ENCODE peak calls at places on chromosomes 5 and 9, in nine cellular contexts. One of them, this sample, is unnamed.

GRCh38 chr5:113176734-113177133 is 200.1 kb downstream of the DCP2 start:
- DNase-seq in stimulated activated CD4-positive, alpha-beta T cell treated with anti-CD3 and anti-CD28 coated beads, Interleukin-15, amount 100 ng/mL, for 1 hour: no peak
- DNase-seq in activated naive CD8-positive, alpha-beta T cell treated with anti-CD3 and anti-CD28 coated beads, Interleukin-2, amount 10 ng/mL, durations not matched to agents 7 days and 5 days: no peak
- DNase-seq in occipital lobe: no peak
- DNase-seq in tibial nerve: no peak
- DNase-seq in HL-60: no peak
- DNase-seq in kidney glomerular epithelial cell: no peak
- DNase-seq in H54: no peak
- DNase-seq in transverse colon: no peak
- DNase-seq in this sample: no peak

GRCh38 chr5:138724470-138725146 is 28.6 kb upstream of the CTNNA1 start:
- DNase-seq in stimulated activated CD4-positive, alpha-beta T cell treated with anti-CD3 and anti-CD28 coated beads, Interleukin-15, amount 100 ng/mL, for 1 hour: no peak
- DNase-seq in activated naive CD8-positive, alpha-beta T cell treated with anti-CD3 and anti-CD28 coated beads, Interleukin-2, amount 10 ng/mL, durations not matched to agents 7 days and 5 days: no peak
- DNase-seq in occipital lobe: no peak
- DNase-seq in tibial nerve: no peak
- DNase-seq in HL-60: no peak
- DNase-seq in kidney glomerular epithelial cell: no peak
- DNase-seq in H54: no peak
- DNase-seq in transverse colon: no peak
- DNase-seq in this sample: no peak

GRCh38 chr9:109780453-109781033 is 545 bp downstream of the PALM2AKAP2 start:
- DNase-seq in stimulated activated CD4-positive, alpha-beta T cell treated with anti-CD3 and anti-CD28 coated beads, Interleukin-15, amount 100 ng/mL, for 1 hour: no peak
- DNase-seq in activated naive CD8-positive, alpha-beta T cell treated with anti-CD3 and anti-CD28 coated beads, Interleukin-2, amount 10 ng/mL, durations not matched to agents 7 days and 5 days: no peak
- DNase-seq in occipital lobe: no peak
- DNase-seq in tibial nerve: no peak
- DNase-seq in HL-60: no peak
- DNase-seq in kidney glomerular epithelial cell: peak
- DNase-seq in H54: peak
- DNase-seq in transverse colon: no peak
- DNase-seq in this sample: peak

GRCh38 chr9:4596165-4596922 is 65.8 kb upstream of the PLPP6 start:
- DNase-seq in stimulated activated CD4-positive, alpha-beta T cell treated with anti-CD3 and anti-CD28 coated beads, Interleukin-15, amount 100 ng/mL, for 1 hour: no peak
- DNase-seq in activated naive CD8-positive, alpha-beta T cell treated with anti-CD3 and anti-CD28 coated beads, Interleukin-2, amount 10 ng/mL, durations not matched to agents 7 days and 5 days: peak
- DNase-seq in occipital lobe: no peak
- DNase-seq in tibial nerve: peak
- DNase-seq in HL-60: no peak
- DNase-seq in kidney glomerular epithelial cell: no peak
- DNase-seq in H54: no peak
- DNase-seq in transverse colon: peak
- DNase-seq in this sample: no peak

GRCh38 chr5:153565822-153566221 is 75.4 kb downstream of the GRIA1 start:
- DNase-seq in stimulated activated CD4-positive, alpha-beta T cell treated with anti-CD3 and anti-CD28 coated beads, Interleukin-15, amount 100 ng/mL, for 1 hour: no peak
- DNase-seq in activated naive CD8-positive, alpha-beta T cell treated with anti-CD3 and anti-CD28 coated beads, Interleukin-2, amount 10 ng/mL, durations not matched to agents 7 days and 5 days: no peak
- DNase-seq in occipital lobe: no peak
- DNase-seq in tibial nerve: no peak
- DNase-seq in HL-60: no peak
- DNase-seq in kidney glomerular epithelial cell: no peak
- DNase-seq in H54: no peak
- DNase-seq in transverse colon: no peak
- DNase-seq in this sample: no peak

GRCh38 chr5:63958654-63959053 is 3.6 kb downstream of the HTR1A start:
- DNase-seq in stimulated activated CD4-positive, alpha-beta T cell treated with anti-CD3 and anti-CD28 coated beads, Interleukin-15, amount 100 ng/mL, for 1 hour: no peak
- DNase-seq in activated naive CD8-positive, alpha-beta T cell treated with anti-CD3 and anti-CD28 coated beads, Interleukin-2, amount 10 ng/mL, durations not matched to agents 7 days and 5 days: no peak
- DNase-seq in occipital lobe: no peak
- DNase-seq in tibial nerve: no peak
- DNase-seq in HL-60: no peak
- DNase-seq in kidney glomerular epithelial cell: no peak
- DNase-seq in H54: no peak
- DNase-seq in transverse colon: no peak
- DNase-seq in this sample: no peak

GRCh38 chr5:132591140-132591539 is 34.4 kb downstream of the RAD50 start:
- DNase-seq in stimulated activated CD4-positive, alpha-beta T cell treated with anti-CD3 and anti-CD28 coated beads, Interleukin-15, amount 100 ng/mL, for 1 hour: no peak
- DNase-seq in activated naive CD8-positive, alpha-beta T cell treated with anti-CD3 and anti-CD28 coated beads, Interleukin-2, amount 10 ng/mL, durations not matched to agents 7 days and 5 days: no peak
- DNase-seq in occipital lobe: no peak
- DNase-seq in tibial nerve: no peak
- DNase-seq in HL-60: no peak
- DNase-seq in kidney glomerular epithelial cell: no peak
- DNase-seq in H54: no peak
- DNase-seq in transverse colon: no peak
- DNase-seq in this sample: no peak

GRCh38 chr9:96317335-96317980 is 15.5 kb upstream of the HSD17B3 start:
- DNase-seq in stimulated activated CD4-positive, alpha-beta T cell treated with anti-CD3 and anti-CD28 coated beads, Interleukin-15, amount 100 ng/mL, for 1 hour: no peak
- DNase-seq in activated naive CD8-positive, alpha-beta T cell treated with anti-CD3 and anti-CD28 coated beads, Interleukin-2, amount 10 ng/mL, durations not matched to agents 7 days and 5 days: peak
- DNase-seq in occipital lobe: peak
- DNase-seq in tibial nerve: peak
- DNase-seq in HL-60: peak
- DNase-seq in kidney glomerular epithelial cell: peak
- DNase-seq in H54: peak
- DNase-seq in transverse colon: peak
- DNase-seq in this sample: peak

GRCh38 chr9:127445851-127446719 is 5.1 kb downstream of the RPL12 start:
- DNase-seq in stimulated activated CD4-positive, alpha-beta T cell treated with anti-CD3 and anti-CD28 coated beads, Interleukin-15, amount 100 ng/mL, for 1 hour: no peak
- DNase-seq in activated naive CD8-positive, alpha-beta T cell treated with anti-CD3 and anti-CD28 coated beads, Interleukin-2, amount 10 ng/mL, durations not matched to agents 7 days and 5 days: no peak
- DNase-seq in occipital lobe: no peak
- DNase-seq in tibial nerve: no peak
- DNase-seq in HL-60: no peak
- DNase-seq in kidney glomerular epithelial cell: no peak
- DNase-seq in H54: no peak
- DNase-seq in transverse colon: no peak
- DNase-seq in this sample: no peak

GRCh38 chr9:130212543-130213297 is 40.5 kb downstream of the NCS1 start:
- DNase-seq in stimulated activated CD4-positive, alpha-beta T cell treated with anti-CD3 and anti-CD28 coated beads, Interleukin-15, amount 100 ng/mL, for 1 hour: no peak
- DNase-seq in activated naive CD8-positive, alpha-beta T cell treated with anti-CD3 and anti-CD28 coated beads, Interleukin-2, amount 10 ng/mL, durations not matched to agents 7 days and 5 days: no peak
- DNase-seq in occipital lobe: peak
- DNase-seq in tibial nerve: no peak
- DNase-seq in HL-60: no peak
- DNase-seq in kidney glomerular epithelial cell: peak
- DNase-seq in H54: no peak
- DNase-seq in transverse colon: no peak
- DNase-seq in this sample: no peak

GRCh38 chr5:103532116-103532734 is 30.4 kb downstream of the NUDT12 start:
- DNase-seq in stimulated activated CD4-positive, alpha-beta T cell treated with anti-CD3 and anti-CD28 coated beads, Interleukin-15, amount 100 ng/mL, for 1 hour: no peak
- DNase-seq in activated naive CD8-positive, alpha-beta T cell treated with anti-CD3 and anti-CD28 coated beads, Interleukin-2, amount 10 ng/mL, durations not matched to agents 7 days and 5 days: no peak
- DNase-seq in occipital lobe: no peak
- DNase-seq in tibial nerve: no peak
- DNase-seq in HL-60: no peak
- DNase-seq in kidney glomerular epithelial cell: no peak
- DNase-seq in H54: no peak
- DNase-seq in transverse colon: no peak
- DNase-seq in this sample: no peak

GRCh38 chr9:124818431-124819281 is 34.6 kb upstream of the WDR38 start:
- DNase-seq in stimulated activated CD4-positive, alpha-beta T cell treated with anti-CD3 and anti-CD28 coated beads, Interleukin-15, amount 100 ng/mL, for 1 hour: no peak
- DNase-seq in activated naive CD8-positive, alpha-beta T cell treated with anti-CD3 and anti-CD28 coated beads, Interleukin-2, amount 10 ng/mL, durations not matched to agents 7 days and 5 days: peak
- DNase-seq in occipital lobe: no peak
- DNase-seq in tibial nerve: no peak
- DNase-seq in HL-60: no peak
- DNase-seq in kidney glomerular epithelial cell: no peak
- DNase-seq in H54: peak
- DNase-seq in transverse colon: no peak
- DNase-seq in this sample: no peak

GRCh38 chr5:83331842-83332241 is 139.7 kb upstream of the VCAN start:
- DNase-seq in stimulated activated CD4-positive, alpha-beta T cell treated with anti-CD3 and anti-CD28 coated beads, Interleukin-15, amount 100 ng/mL, for 1 hour: no peak
- DNase-seq in activated naive CD8-positive, alpha-beta T cell treated with anti-CD3 and anti-CD28 coated beads, Interleukin-2, amount 10 ng/mL, durations not matched to agents 7 days and 5 days: no peak
- DNase-seq in occipital lobe: no peak
- DNase-seq in tibial nerve: no peak
- DNase-seq in HL-60: no peak
- DNase-seq in kidney glomerular epithelial cell: no peak
- DNase-seq in H54: no peak
- DNase-seq in transverse colon: no peak
- DNase-seq in this sample: no peak